ENCODE peak calls at places on chromosomes 13 and 19, in eight cellular contexts. H is fibroblast of lung, E is MM.1S, Y is colonic mucosa, L is SK-N-SH, X is neural progenitor cell, N is mammary epithelial cell, F is IMR-90. P is an unnamed sample.

GRCh38 chr19:7541828-7542443 is 6.4 kb downstream of the PNPLA6 start:
- DNase-seq in H (no peak), E (no peak), Y (no peak), L (no peak), X (no peak), N (no peak), F (no peak), P (no peak)

GRCh38 chr13:110380359-110381028 is 73.4 kb downstream of the COL4A2 start:
- DNase-seq in H (peak), E (no peak), Y (no peak), L (no peak), X (no peak), N (no peak), F (peak), P (no peak)

GRCh38 chr13:46546084-46546786 is 6.7 kb upstream of the LRCH1 start:
- DNase-seq in H (no peak), E (no peak), Y (no peak), L (peak), X (no peak), N (no peak), F (no peak), P (no peak)

GRCh38 chr13:54592201-54592600 is 1563.6 kb downstream of the OLFM4 start:
- DNase-seq in H (no peak), E (no peak), Y (no peak), L (no peak), X (no peak), N (no peak), F (no peak), P (no peak)

GRCh38 chr19:31377736-31378135 is 28.5 kb upstream of the TSHZ3 start:
- DNase-seq in H (no peak), E (no peak), Y (no peak), L (no peak), X (no peak), N (no peak), F (no peak), P (no peak)

GRCh38 chr19:39297931-39298634 is 1.9 kb downstream of the IFNL1 start:
- DNase-seq in H (no peak), E (no peak), Y (no peak), L (no peak), X (no peak), N (no peak), F (no peak), P (no peak)

GRCh38 chr13:40564342-40564997 is 102.0 kb downstream of the FOXO1 start:
- DNase-seq in H (no peak), E (no peak), Y (no peak), L (no peak), X (no peak), N (no peak), F (no peak), P (no peak)

GRCh38 chr13:109789262-109789661 is 2.9 kb upstream of the IRS2 start:
- DNase-seq in H (no peak), E (no peak), Y (no peak), L (peak), X (no peak), N (no peak), F (no peak), P (no peak)

GRCh38 chr13:64446372-64446771 is 2783.8 kb downstream of the PCDH9 start:
- DNase-seq in H (no peak), E (no peak), Y (no peak), L (peak), X (no peak), N (no peak), F (no peak), P (no peak)
- TF ChIP-seq CTCF in H (peak), E (peak), Y (no peak), L (peak), X (peak), N (peak), F (peak), P (no peak)

GRCh38 chr13:101624210-101624922 is 171.9 kb downstream of the ITGBL1 start:
- DNase-seq in H (peak), E (no peak), Y (no peak), L (no peak), X (peak), N (no peak), F (peak), P (no peak)

GRCh38 chr13:101626925-101627555 is 174.6 kb downstream of the ITGBL1 start:
- DNase-seq in H (peak), E (peak), Y (no peak), L (no peak), X (no peak), N (no peak), F (peak), P (no peak)

GRCh38 chr13:101628900-101629299 is 176.4 kb downstream of the ITGBL1 start:
- DNase-seq in H (no peak), E (no peak), Y (no peak), L (no peak), X (no peak), N (no peak), F (no peak), P (no peak)

GRCh38 chr13:101624981-101625380 is 172.5 kb downstream of the ITGBL1 start:
- DNase-seq in H (no peak), E (no peak), Y (no peak), L (no peak), X (no peak), N (no peak), F (no peak), P (no peak)

DNA sequence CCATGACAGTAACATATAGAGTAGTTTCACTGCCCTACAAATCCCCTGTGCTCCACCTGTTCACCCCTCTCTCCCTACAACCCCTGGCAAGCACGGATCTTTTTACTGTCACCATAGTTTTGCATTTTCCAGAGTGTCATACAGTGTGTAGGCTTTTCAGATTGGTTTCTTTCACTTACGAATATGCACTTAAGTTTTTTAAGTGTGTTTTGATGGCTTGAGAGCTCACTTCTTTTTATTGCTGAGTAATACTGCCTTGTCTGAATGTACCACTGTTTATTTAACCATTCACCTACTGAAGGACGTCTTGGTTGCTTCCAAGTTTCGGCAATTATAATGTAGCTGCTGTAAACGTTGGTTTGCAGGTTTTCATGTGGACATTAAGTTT is 175.1 kb downstream of the ITGBL1 start:
- DNase-seq in H (peak), E (peak), Y (no peak), L (no peak), X (no peak), N (no peak), F (peak), P (no peak)
- H3K9ac ChIP-seq in H (no peak), E (no peak), Y (no peak), L (peak), X (no peak), N (no peak), F (no peak), P (no peak)

GRCh38 chr19:2110822-2111221 is 14.1 kb downstream of the IZUMO4 start:
- DNase-seq in H (no peak), E (no peak), Y (no peak), L (no peak), X (peak), N (no peak), F (no peak), P (no peak)
- TF ChIP-seq CTCF in H (no peak), E (peak), Y (no peak), L (no peak), X (peak), N (no peak), F (no peak), P (no peak)

GRCh38 chr19:3370214-3370720 is 3.9 kb downstream of the NFIC start:
- DNase-seq in H (peak), E (no peak), Y (no peak), L (peak), X (no peak), N (no peak), F (no peak), P (no peak)
- H3K9ac ChIP-seq in H (peak), E (no peak), Y (no peak), L (no peak), X (no peak), N (no peak), F (peak), P (peak)

P was measured in kidney.